ENCODE peak calls at places on chromosome 13, in four cellular contexts. W is HAP-1; M is stimulated activated effector memory CD8-positive, alpha-beta T cell treated with anti-CD3 and anti-CD28 coated beads, Interleukin-12 subunit alpha, Interleukin-12 subunit beta, amount 100 ng/mL, for 72 hours; A is stimulated activated CD4-positive, alpha-beta T cell treated with anti-CD3 and anti-CD28 coated beads, Interleukin-1b, Interleukin-23, amount 100 ng/mL, for 4 hours. R is an unnamed sample.

GRCh38 chr13:48161530-48162179 is 66.8 kb upstream of the MED4 start:
- DNase-seq in W (no peak), M (no peak), A (no peak), R (no peak)

GRCh38 chr13:94201022-94201421 is 278.5 kb downstream of the DCT start:
- DNase-seq in W (no peak), M (no peak), A (no peak), R (no peak)

GRCh38 chr13:60790620-60791019 is 393.6 kb downstream of the TDRD3 start:
- DNase-seq in W (no peak), M (no peak), A (no peak), R (no peak)

GRCh38 chr13:39263033-39263432 is 224.8 kb downstream of the NHLRC3 start:
- DNase-seq in W (peak), M (no peak), A (peak), R (peak)

GRCh38 chr13:100837611-100838010 is 163.0 kb upstream of the TMTC4 start:
- DNase-seq in W (no peak), M (no peak), A (no peak), R (no peak)

GRCh38 chr13:26967119-26968038 is 204.2 kb downstream of the USP12 start:
- DNase-seq in W (no peak), M (no peak), A (no peak), R (no peak)

GRCh38 chr13:42367836-42368235 is 95.9 kb downstream of the AKAP11 start:
- DNase-seq in W (peak), M (no peak), A (no peak), R (no peak)

GRCh38 chr13:102399791-102400618 is 1.8 kb downstream of the FGF14 start:
- DNase-seq in W (peak), M (no peak), A (no peak), R (no peak)

GRCh38 chr13:71786815-71787214 is 80.2 kb downstream of the DACH1 start:
- DNase-seq in W (no peak), M (no peak), A (no peak), R (no peak)

GRCh38 chr13:21074601-21075302 is 13.4 kb upstream of the LATS2 start:
- DNase-seq in W (no peak), M (peak), A (no peak), R (no peak)

GRCh38 chr13:107866666-107867623 is 348.4 kb downstream of the LIG4 start:
- DNase-seq in W (peak), M (no peak), A (no peak), R (no peak)

GRCh38 chr13:100306444-100306999 is 217.6 kb downstream of the PCCA start:
- DNase-seq in W (no peak), M (no peak), A (no peak), R (no peak)

GRCh38 chr13:90233933-90234672 is 1113.4 kb upstream of the MIR17HG start:
- DNase-seq in W (no peak), M (no peak), A (no peak), R (no peak)

GRCh38 chr13:112670864-112671263 is 19.0 kb upstream of the ATP11A start:
- DNase-seq in W (no peak), M (no peak), A (no peak), R (no peak)

GRCh38 chr13:113585828-113586355 is 1.3 kb downstream of the TFDP1 start:
- DNase-seq in W (peak), M (no peak), A (no peak), R (no peak)

GRCh38 chr13:32911506-32911905 is 104.7 kb upstream of the KL start:
- DNase-seq in W (peak), M (no peak), A (no peak), R (peak)

GRCh38 chr13:35475131-35475959 is 1.1 kb downstream of the MAB21L1 start:
- DNase-seq in W (peak), M (no peak), A (no peak), R (no peak)

GRCh38 chr13:95002126-95002525 is 289.8 kb upstream of the SOX21 start:
- DNase-seq in W (no peak), M (no peak), A (no peak), R (no peak)